ENCODE peak calls at places on chromosomes 11 and 22, in four cellular contexts. K is sigmoid colon, W is MM.1S, F is body of pancreas. Z is an unnamed sample.

GRCh38 chr11:8671242-8671641 is 11.2 kb downstream of the TRIM66 start:
- DNase-seq in K (peak; percentile 86), W (no peak), F (peak; percentile 30), Z (no peak)

GRCh38 chr11:77966338-77966737 is 28.1 kb downstream of the INTS4 start:
- DNase-seq in K (no peak), W (no peak), F (no peak), Z (no peak)

GRCh38 chr11:92867913-92868619 is 101.4 kb upstream of the MTNR1B start:
- DNase-seq in K (no peak), W (no peak), F (no peak), Z (no peak)

GRCh38 chr11:105109855-105110750 is 29.5 kb downstream of the CARD18 start:
- DNase-seq in K (no peak), W (no peak), F (no peak), Z (no peak)

GRCh38 chr11:115476463-115477286 is 27.5 kb downstream of the CADM1 start:
- DNase-seq in K (no peak), W (no peak), F (no peak), Z (no peak)

GRCh38 chr22:22983123-22983522 is 87.2 kb upstream of the GNAZ start:
- DNase-seq in K (no peak), W (peak; percentile 52), F (no peak), Z (no peak)

GRCh38 chr11:77865805-77866204 is 44.9 kb downstream of the AAMDC start:
- DNase-seq in K (no peak), W (no peak), F (no peak), Z (no peak)

GRCh38 chr11:42407379-42407778 is 904.4 kb upstream of the API5 start:
- DNase-seq in K (no peak), W (peak; percentile 29), F (peak; percentile 5), Z (no peak)

GRCh38 chr11:9263840-9264380 is 1.2 kb downstream of the DENND5A start:
- DNase-seq in K (no peak), W (peak; percentile 84), F (no peak), Z (no peak)

GRCh38 chr11:34480339-34480738 is 33.3 kb downstream of the ELF5 start:
- DNase-seq in K (no peak), W (no peak), F (no peak), Z (no peak)

GRCh38 chr22:44623771-44624510 is 78.1 kb upstream of the PRR5 start:
- DNase-seq in K (no peak), W (peak; percentile 10), F (no peak), Z (no peak)

GRCh38 chr22:33018232-33018864 is 39.8 kb downstream of the SYN3 start:
- DNase-seq in K (no peak), W (peak; percentile 42), F (peak; percentile 64), Z (peak; percentile 57)

GRCh38 chr11:106399075-106399500 is 321.6 kb downstream of the AASDHPPT start:
- DNase-seq in K (no peak), W (no peak), F (peak; percentile 30), Z (no peak)

GRCh38 chr11:70532728-70533127 is 134.4 kb downstream of the CTTN start:
- DNase-seq in K (no peak), W (no peak), F (no peak), Z (no peak)

GRCh38 chr11:59708537-59708936 is 5.1 kb downstream of the OR10V1 start:
- DNase-seq in K (no peak), W (no peak), F (no peak), Z (no peak)

GRCh38 chr11:119797736-119798135 is 68.7 kb upstream of the NECTIN1 start:
- DNase-seq in K (no peak), W (no peak), F (no peak), Z (no peak)

GRCh38 chr11:12139144-12139881 is 28.9 kb downstream of the MICAL2 start:
- DNase-seq in K (peak; percentile 73), W (no peak), F (no peak), Z (no peak)

GRCh38 chr11:134387501-134387900 is 24.5 kb downstream of the B3GAT1 start:
- DNase-seq in K (no peak), W (no peak), F (no peak), Z (no peak)

GRCh38 chr11:118607401-118608267 is at the start of gene PHLDB1:
- DNase-seq in K (peak; percentile 86), W (no peak), F (peak; percentile 66), Z (peak; percentile 59)

GRCh38 chr11:130849215-130849568 is 67.1 kb downstream of the SNX19 start:
- DNase-seq in K (no peak), W (no peak), F (no peak), Z (no peak)

GRCh38 chr11:66317322-66317765 is 500 bp upstream of the CD248 start:
- DNase-seq in K (peak; percentile 85), W (no peak), F (no peak), Z (no peak)

GRCh38 chr11:132472411-132473205 is 1059.7 kb downstream of the OPCML start:
- DNase-seq in K (no peak), W (no peak), F (no peak), Z (no peak)

GRCh38 chr11:116693206-116694016 is 79.4 kb downstream of the BUD13 start:
- DNase-seq in K (peak; percentile 40), W (no peak), F (peak; percentile 78), Z (no peak)

GRCh38 chr11:92111291-92111690 is 113.3 kb upstream of the FAT3 start:
- DNase-seq in K (no peak), W (no peak), F (no peak), Z (no peak)

GRCh38 chr11:9787981-9788521 is 124.2 kb downstream of the SWAP70 start:
- DNase-seq in K (peak; percentile 73), W (no peak), F (peak; percentile 16), Z (no peak)

GRCh38 chr11:72321381-72321996 is 77.5 kb upstream of the PHOX2A start:
- DNase-seq in K (no peak), W (no peak), F (no peak), Z (no peak)

GRCh38 chr11:65047581-65048422 is 6.8 kb downstream of the SAC3D1 start:
- DNase-seq in K (peak; percentile 75), W (no peak), F (no peak), Z (no peak)

GRCh38 chr22:33357894-33358440 is 299.8 kb upstream of the SYN3 start:
- DNase-seq in K (no peak), W (no peak), F (no peak), Z (no peak)

GRCh38 chr11:62560566-62561103 is 13.1 kb downstream of the EEF1G start:
- DNase-seq in K (peak; percentile 97), W (peak; percentile 63), F (peak; percentile 80), Z (peak; percentile 79)
- H3K27ac ChIP-seq in K (peak overlapping the region; percentile 82), W (peak overlapping the region; percentile 6), F (peak overlapping the region; percentile 57), Z (peak overlapping the region; percentile 22)

GRCh38 chr11:74870485-74870884 is 78.4 kb downstream of the XRRA1 start:
- DNase-seq in K (no peak), W (peak; percentile 46), F (no peak), Z (no peak)
- H3K9me3 ChIP-seq in K (peaks cover 46% of the 10 kb centered on the region), W (no peaks in the 10 kb centered on the region), F (peaks cover 2% of the 10 kb centered on the region), Z (no peaks in the 10 kb centered on the region)

DNA sequence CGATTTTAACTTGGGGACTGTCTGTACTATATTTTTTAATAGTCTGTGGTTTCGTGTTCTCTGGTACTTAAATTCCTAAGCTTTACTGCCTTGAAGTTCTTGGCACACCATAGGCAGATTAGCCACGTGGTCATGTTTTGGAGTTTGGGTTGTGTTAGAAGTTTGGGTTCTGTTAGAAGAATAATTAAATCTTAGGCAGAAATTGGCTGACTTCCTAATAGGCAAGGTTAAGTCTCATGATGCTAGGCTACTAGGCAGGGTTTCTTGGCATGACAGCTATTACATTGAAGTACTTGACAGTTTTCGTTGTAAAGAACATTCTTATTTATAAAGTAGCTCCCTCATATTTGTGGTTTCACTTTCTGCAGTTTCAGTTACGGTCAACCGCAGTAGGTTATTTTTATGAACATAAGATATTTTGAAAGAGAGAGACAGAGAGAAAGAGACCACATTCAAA is 30.0 kb upstream of the MMP7 start:
- DNase-seq in K (peak; percentile 76), W (peak; percentile 83), F (no peak), Z (no peak)
- H3K4me3 ChIP-seq in K (peak overlapping the region; percentile 36), W (no peak overlapping the region), F (no peak overlapping the region), Z (no peak overlapping the region)

DNA sequence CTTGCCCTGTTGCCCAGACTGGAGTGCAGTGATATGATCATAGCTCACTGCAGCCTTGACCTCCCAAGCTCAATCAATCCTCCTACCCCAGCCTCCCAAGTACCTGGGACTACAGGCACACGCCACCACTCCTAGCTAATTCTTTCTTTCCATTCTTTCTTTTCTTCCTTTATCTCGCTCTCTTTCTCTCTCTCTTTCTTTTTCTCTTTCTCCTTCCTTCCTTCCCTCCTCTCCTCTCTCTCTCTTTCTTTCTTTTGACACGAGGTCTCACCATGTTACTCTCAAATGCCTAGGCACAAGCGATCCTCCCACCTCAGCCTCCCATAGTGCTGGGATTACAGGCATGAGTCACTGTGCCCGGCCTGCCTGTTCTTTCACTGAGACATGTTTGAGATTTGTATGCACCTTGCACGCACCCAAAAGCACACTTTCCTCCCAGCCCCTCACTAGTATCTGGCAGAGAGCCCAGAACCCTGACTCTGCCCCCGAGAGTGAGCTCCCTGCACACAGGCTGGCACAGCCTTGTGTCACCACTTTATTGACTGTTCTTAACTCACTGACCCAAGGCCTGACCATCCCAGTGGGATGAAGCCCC is 56.8 kb downstream of the CD6 start:
- DNase-seq in K (peak; percentile 51), W (no peak), F (no peak), Z (no peak)
- H3K27ac ChIP-seq in K (no peak overlapping the region), W (no peak overlapping the region), F (no peak overlapping the region), Z (no peak overlapping the region)

DNA sequence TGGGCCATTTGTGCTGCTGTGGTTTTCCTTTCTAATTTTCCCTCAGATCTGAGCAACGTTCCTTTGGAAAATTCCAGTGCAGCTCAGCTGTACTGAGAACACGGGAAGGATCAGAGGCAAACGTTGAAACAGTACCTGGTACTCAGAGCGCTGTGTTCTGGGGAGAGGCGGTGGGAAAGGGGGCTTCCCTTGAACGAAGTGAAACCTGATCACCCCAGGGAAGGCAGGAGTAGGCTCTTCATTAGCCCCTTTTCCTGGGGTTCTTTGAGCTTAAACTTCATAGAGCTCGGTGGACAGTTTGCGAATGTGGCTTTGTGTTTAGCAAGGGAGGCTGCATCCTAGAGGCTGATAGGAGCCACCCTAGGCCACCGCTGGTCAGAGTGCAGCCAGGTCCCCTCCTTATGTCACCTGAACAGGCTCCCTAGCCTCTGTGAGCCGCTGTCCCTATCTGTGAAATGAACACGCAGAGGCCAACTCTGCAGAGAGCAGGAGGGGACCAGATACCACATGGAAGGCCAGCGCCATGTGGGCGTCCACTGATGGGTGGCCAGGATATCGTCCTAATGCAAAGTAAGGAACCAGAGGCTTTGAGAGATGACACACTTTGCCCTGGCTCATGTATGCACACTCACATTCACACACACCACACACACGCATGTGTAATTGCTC is 1464.8 kb downstream of the BRD1 start:
- DNase-seq in K (peak; percentile 49), W (no peak), F (no peak), Z (no peak)
- H3K9me3 ChIP-seq in K (no peaks in the 10 kb centered on the region), W (no peaks in the 10 kb centered on the region), F (no peaks in the 10 kb centered on the region), Z (no peaks in the 10 kb centered on the region)

Z was measured in right lobe of liver.